ENCODE peak calls at places on chromosomes 7 and 10, in four cellular contexts. P is nephron progenitor cell, A is heart right ventricle, U is GM12865. T is an unnamed sample.
A peak's percentile ranks its signal among the peaks of the same experiment; 100 is the strongest.

GRCh38 chr7:2403718-2404648 is 572 bp downstream of the CHST12 start:
- DNase-seq in P (peak; percentile 52), U (peak; percentile 46), A (peak; percentile 43), T (peak; percentile 46)

GRCh38 chr10:75589895-75590654 is 158.7 kb downstream of the LRMDA start:
- DNase-seq in U (no peak), A (no peak), P (no peak), T (no peak)

GRCh38 chr7:131602304-131602993 is 46.0 kb upstream of the PODXL start:
- DNase-seq in U (no peak), A (no peak), P (no peak), T (no peak)

GRCh38 chr7:132291446-132291845 is 284.8 kb downstream of the PLXNA4 start:
- DNase-seq in P (no peak), A (no peak), U (no peak), T (no peak)

GRCh38 chr10:44986670-44987069 is 8.1 kb upstream of the DEPP1 start:
- DNase-seq in U (no peak), P (no peak), A (no peak), T (no peak)

GRCh38 chr7:69739906-69740545 is 141.8 kb downstream of the AUTS2 start:
- DNase-seq in U (peak; percentile 83), P (no peak), A (peak; percentile 30), T (no peak)

GRCh38 chr7:28272461-28272877 is 91.9 kb upstream of the JAZF1 start:
- DNase-seq in U (peak; percentile 9), A (peak; percentile 18), P (peak; percentile 48), T (no peak)

GRCh38 chr7:98418636-98419315 is 17.9 kb upstream of the BAIAP2L1 start:
- DNase-seq in P (no peak), A (no peak), U (peak; percentile 22), T (peak; percentile 79)

GRCh38 chr10:119029613-119030420 is at the start of gene NANOS1:
- DNase-seq in P (peak; percentile 56), A (no peak), U (no peak), T (peak; percentile 29)

GRCh38 chr7:16528520-16528919 is 1.9 kb downstream of the LRRC72 start:
- DNase-seq in U (no peak), P (no peak), A (no peak), T (no peak)

GRCh38 chr10:126391162-126391880 is 3.0 kb upstream of the ADAM12 start:
- DNase-seq in P (no peak), U (no peak), A (no peak), T (no peak)

GRCh38 chr10:33341638-33342037 is 7.2 kb upstream of the NRP1 start:
- DNase-seq in U (no peak), A (no peak), P (no peak), T (no peak)

GRCh38 chr10:96017227-96017687 is 26.1 kb upstream of the CCNJ start:
- DNase-seq in U (peak; percentile 72), P (peak; percentile 36), A (no peak), T (peak; percentile 21)

GRCh38 chr10:12847361-12847975 is 154.0 kb downstream of the CCDC3 start:
- DNase-seq in U (peak; percentile 39), A (no peak), P (peak; percentile 44), T (no peak)

GRCh38 chr7:1593091-1593866 is 23.4 kb upstream of the PSMG3 start:
- DNase-seq in A (no peak), U (peak; percentile 21), P (no peak), T (no peak)

GRCh38 chr10:12690525-12691139 is 310.9 kb downstream of the CCDC3 start:
- DNase-seq in P (no peak), U (peak; percentile 6), A (no peak), T (no peak)

GRCh38 chr7:133081605-133082389 is at the start of gene CHCHD3:
- DNase-seq in U (peak; percentile 97), A (peak; percentile 95), P (peak; percentile 94), T (peak; percentile 98)

GRCh38 chr10:77877461-77878344 is 48.9 kb downstream of the DLG5 start:
- DNase-seq in A (peak; percentile 31), U (peak; percentile 61), P (peak; percentile 63), T (no peak)

GRCh38 chr10:78044699-78045098 is 11.0 kb downstream of the RPS24 start:
- DNase-seq in P (no peak), A (no peak), U (no peak), T (no peak)

GRCh38 chr10:46516660-46517416 is 39.6 kb downstream of the GPRIN2 start:
- DNase-seq in A (no peak), U (no peak), P (no peak), T (no peak)

GRCh38 chr10:48224979-48225560 is 49.4 kb downstream of the FRMPD2 start:
- DNase-seq in A (no peak), P (no peak), U (no peak), T (no peak)

GRCh38 chr7:82957521-82957920 is 205.2 kb downstream of the PCLO start:
- DNase-seq in P (no peak), A (no peak), U (no peak), T (no peak)

GRCh38 chr10:10996966-10997620 is 20.6 kb upstream of the CELF2 start:
- DNase-seq in P (no peak), A (no peak), U (no peak), T (no peak)

GRCh38 chr10:98569878-98570277 is 123.1 kb upstream of the HPS1 start:
- DNase-seq in U (no peak), P (no peak), A (no peak), T (no peak)

GRCh38 chr7:17944720-17945119 is 4.4 kb upstream of the SNX13 start:
- DNase-seq in A (no peak), U (no peak), P (no peak), T (no peak)
- TF ChIP-seq CTCF in A (no peak), U (no peak), P (no peak), T (no peak)

GRCh38 chr7:143389316-143390097 is 8.4 kb downstream of the ZYX start:
- DNase-seq in P (no peak), U (no peak), A (no peak), T (no peak)
- TF ChIP-seq CTCF in P (no peak), U (no peak), A (no peak), T (no peak)

DNA sequence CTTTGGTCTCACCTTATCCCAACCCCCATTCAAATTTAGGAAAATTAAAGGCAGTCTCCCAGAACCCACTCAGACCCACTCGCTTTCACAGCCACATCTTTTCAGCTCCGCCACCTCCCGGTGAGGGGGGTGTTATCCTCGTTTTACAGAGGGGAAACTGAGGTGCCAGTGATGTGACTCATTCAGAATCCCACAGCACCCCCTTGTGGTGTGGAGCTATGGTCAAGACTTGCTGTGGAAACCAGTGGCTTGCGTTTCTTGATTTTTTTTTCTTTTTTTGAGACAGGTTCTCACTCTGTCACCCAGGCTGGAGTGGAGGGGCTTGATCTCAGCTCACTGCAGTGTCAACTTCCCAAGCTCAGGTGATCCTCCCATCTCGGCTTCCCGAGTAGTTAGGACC is 27.6 kb downstream of the SLC35G1 start:
- DNase-seq in U (peak; percentile 27), A (no peak), P (no peak), T (peak; percentile 20)
- TF ChIP-seq CTCF in U (peak; percentile 50), A (no peak), P (peak; percentile 20), T (no peak)

GRCh38 chr7:125085084-125085483 is 155.5 kb upstream of the POT1 start:
- DNase-seq in P (no peak), A (no peak), U (no peak), T (no peak)
- TF ChIP-seq CTCF in P (no peak), A (no peak), U (no peak), T (no peak)

GRCh38 chr10:117945651-117946050 is 101.1 kb downstream of the RAB11FIP2 start:
- DNase-seq in A (no peak), P (no peak), U (no peak), T (no peak)

GRCh38 chr10:117946525-117947070 is 100.1 kb downstream of the RAB11FIP2 start:
- DNase-seq in P (no peak), A (no peak), U (no peak), T (no peak)

GRCh38 chr10:117950408-117950807 is 96.3 kb downstream of the RAB11FIP2 start:
- DNase-seq in P (no peak), A (no peak), U (no peak), T (no peak)

GRCh38 chr10:117944676-117945447 is 101.9 kb downstream of the RAB11FIP2 start:
- DNase-seq in A (no peak), P (no peak), U (no peak), T (no peak)

GRCh38 chr10:117948493-117948892 is 98.2 kb downstream of the RAB11FIP2 start:
- DNase-seq in A (no peak), P (no peak), U (no peak), T (no peak)
- TF ChIP-seq CTCF in A (no peak), P (no peak), U (no peak), T (no peak)

GRCh38 chr7:38660427-38661099 is 29.4 kb upstream of the AMPH start:
- DNase-seq in A (no peak), U (peak; percentile 53), P (peak; percentile 22), T (no peak)
- TF ChIP-seq CTCF in A (peak; percentile 41), U (peak; percentile 79), P (peak; percentile 66), T (no peak)

GRCh38 chr7:157875230-157876179 is 538.7 kb downstream of the DNAJB6 start:
- DNase-seq in U (no peak), A (no peak), P (peak; percentile 72), T (no peak)
- TF ChIP-seq CTCF in U (peak; percentile 17), A (peak; percentile 51), P (peak; percentile 81), T (peak; percentile 22)

GRCh38 chr7:51366930-51367613 is 50.5 kb upstream of the COBL start:
- DNase-seq in A (no peak), P (peak; percentile 48), U (peak; percentile 36), T (no peak)

GRCh38 chr7:51367614-51367968 is 51.0 kb upstream of the COBL start:
- DNase-seq in A (no peak), P (no peak), U (no peak), T (no peak)

GRCh38 chr7:51374936-51375335 is 58.3 kb upstream of the COBL start:
- DNase-seq in P (no peak), A (no peak), U (no peak), T (no peak)

GRCh38 chr7:51366172-51366728 is 49.6 kb upstream of the COBL start:
- DNase-seq in U (no peak), A (no peak), P (no peak), T (no peak)

DNA sequence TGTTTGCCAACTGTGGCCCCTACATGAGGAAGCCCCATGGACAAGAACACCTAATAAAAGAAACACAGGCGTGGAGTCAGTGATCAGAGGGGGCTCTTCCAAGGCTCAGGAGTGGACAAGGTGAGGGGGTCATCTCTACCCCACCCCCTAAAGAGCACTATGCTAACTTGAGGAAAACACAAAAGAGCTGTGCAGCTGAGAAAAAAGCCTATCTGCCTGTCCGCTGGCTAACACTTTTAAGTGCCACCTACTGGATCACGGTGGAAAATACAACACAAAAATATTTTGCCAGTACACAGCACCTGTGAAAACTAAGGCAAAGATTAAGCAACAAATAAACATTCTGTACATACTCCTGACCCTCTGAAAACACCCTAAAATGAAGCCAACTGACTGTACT is 53.1 kb upstream of the COBL start:
- DNase-seq in U (peak; percentile 4), P (no peak), A (no peak), T (no peak)
- TF ChIP-seq CTCF in U (peak; percentile 22), P (peak; percentile 36), A (no peak), T (no peak)

T was measured in pancreas.